ENCODE peak calls at places on chromosomes 13 and 19, in seven cellular contexts. One of them, this sample, is unnamed.

GRCh38 chr19:7806876-7807275 is 23.1 kb upstream of the EVI5L start:
- DNase-seq in pancreas: no peak
- DNase-seq in fibroblast of lung: no peak
- DNase-seq in H7: no peak
- DNase-seq in effector memory CD4-positive, alpha-beta T cell: no peak
- DNase-seq in BE2C: no peak
- DNase-seq in left lung: no peak
- DNase-seq in this sample: no peak

GRCh38 chr13:98444381-98444780 is 132.5 kb downstream of the STK24 start:
- DNase-seq in BE2C: no peak
- DNase-seq in left lung: no peak
- DNase-seq in effector memory CD4-positive, alpha-beta T cell: no peak
- DNase-seq in fibroblast of lung: no peak
- DNase-seq in H7: no peak
- DNase-seq in pancreas: no peak
- DNase-seq in this sample: no peak

GRCh38 chr19:14476663-14477401 is 1.7 kb upstream of the PTGER1 start:
- DNase-seq in fibroblast of lung: peak
- DNase-seq in H7: peak
- DNase-seq in pancreas: no peak
- DNase-seq in BE2C: no peak
- DNase-seq in left lung: peak
- DNase-seq in effector memory CD4-positive, alpha-beta T cell: peak
- DNase-seq in this sample: no peak

GRCh38 chr19:33883869-33884519 is 87.3 kb downstream of the KCTD15 start:
- DNase-seq in left lung: no peak
- DNase-seq in effector memory CD4-positive, alpha-beta T cell: no peak
- DNase-seq in fibroblast of lung: no peak
- DNase-seq in BE2C: peak
- DNase-seq in pancreas: peak
- DNase-seq in H7: peak
- DNase-seq in this sample: peak

GRCh38 chr19:58544591-58545285 is 874 bp downstream of the TRIM28 start:
- DNase-seq in effector memory CD4-positive, alpha-beta T cell: peak
- DNase-seq in BE2C: peak
- DNase-seq in fibroblast of lung: peak
- DNase-seq in left lung: no peak
- DNase-seq in H7: peak
- DNase-seq in pancreas: no peak
- DNase-seq in this sample: peak

GRCh38 chr13:40657307-40657706 is 9.1 kb downstream of the FOXO1 start:
- DNase-seq in H7: no peak
- DNase-seq in BE2C: no peak
- DNase-seq in pancreas: no peak
- DNase-seq in left lung: no peak
- DNase-seq in fibroblast of lung: no peak
- DNase-seq in effector memory CD4-positive, alpha-beta T cell: no peak
- DNase-seq in this sample: no peak

GRCh38 chr13:46295531-46296464 is 84.1 kb downstream of the LRRC63 start:
- DNase-seq in fibroblast of lung: peak
- DNase-seq in pancreas: no peak
- DNase-seq in H7: no peak
- DNase-seq in left lung: no peak
- DNase-seq in effector memory CD4-positive, alpha-beta T cell: peak
- DNase-seq in BE2C: no peak
- DNase-seq in this sample: peak

GRCh38 chr19:53927745-53928144 is 18.7 kb downstream of the CACNG7 start:
- DNase-seq in fibroblast of lung: peak
- DNase-seq in H7: peak
- DNase-seq in effector memory CD4-positive, alpha-beta T cell: no peak
- DNase-seq in BE2C: no peak
- DNase-seq in pancreas: no peak
- DNase-seq in left lung: no peak
- DNase-seq in this sample: peak

GRCh38 chr19:15954820-15955219 is 6.0 kb downstream of the OR10H4 start:
- DNase-seq in H7: no peak
- DNase-seq in BE2C: no peak
- DNase-seq in left lung: no peak
- DNase-seq in effector memory CD4-positive, alpha-beta T cell: no peak
- DNase-seq in fibroblast of lung: no peak
- DNase-seq in pancreas: no peak
- DNase-seq in this sample: no peak

GRCh38 chr13:107373551-107373950 is 805.6 kb upstream of the ARGLU1 start:
- DNase-seq in BE2C: peak
- DNase-seq in effector memory CD4-positive, alpha-beta T cell: no peak
- DNase-seq in fibroblast of lung: peak
- DNase-seq in pancreas: no peak
- DNase-seq in left lung: no peak
- DNase-seq in H7: peak
- DNase-seq in this sample: no peak

GRCh38 chr13:111900390-111901180 is 166.4 kb upstream of the SOX1 start:
- DNase-seq in effector memory CD4-positive, alpha-beta T cell: no peak
- DNase-seq in pancreas: no peak
- DNase-seq in H7: peak
- DNase-seq in left lung: no peak
- DNase-seq in BE2C: no peak
- DNase-seq in fibroblast of lung: no peak
- DNase-seq in this sample: peak

GRCh38 chr19:33064117-33064777 is 441 bp downstream of the RHPN2 start:
- DNase-seq in H7: peak
- DNase-seq in left lung: peak
- DNase-seq in pancreas: peak
- DNase-seq in effector memory CD4-positive, alpha-beta T cell: no peak
- DNase-seq in BE2C: peak
- DNase-seq in fibroblast of lung: no peak
- DNase-seq in this sample: no peak

GRCh38 chr19:49910179-49910578 is 13.5 kb upstream of the IL4I1 start:
- DNase-seq in BE2C: no peak
- DNase-seq in fibroblast of lung: no peak
- DNase-seq in effector memory CD4-positive, alpha-beta T cell: no peak
- DNase-seq in pancreas: no peak
- DNase-seq in H7: no peak
- DNase-seq in left lung: no peak
- DNase-seq in this sample: no peak

GRCh38 chr19:14502334-14503092 is 6.6 kb upstream of the GIPC1 start:
- DNase-seq in left lung: no peak
- DNase-seq in effector memory CD4-positive, alpha-beta T cell: no peak
- DNase-seq in pancreas: peak
- DNase-seq in H7: no peak
- DNase-seq in BE2C: no peak
- DNase-seq in fibroblast of lung: no peak
- DNase-seq in this sample: no peak

GRCh38 chr13:73225983-73226382 is 167.2 kb downstream of the KLF5 start:
- DNase-seq in BE2C: no peak
- DNase-seq in fibroblast of lung: no peak
- DNase-seq in pancreas: no peak
- DNase-seq in effector memory CD4-positive, alpha-beta T cell: no peak
- DNase-seq in left lung: no peak
- DNase-seq in H7: no peak
- DNase-seq in this sample: no peak

GRCh38 chr19:29878973-29879654 is 62.9 kb upstream of the URI1 start:
- DNase-seq in fibroblast of lung: peak
- DNase-seq in H7: peak
- DNase-seq in left lung: no peak
- DNase-seq in effector memory CD4-positive, alpha-beta T cell: no peak
- DNase-seq in pancreas: no peak
- DNase-seq in BE2C: peak
- DNase-seq in this sample: peak

GRCh38 chr19:11560404-11560988 is 1.5 kb upstream of the ELOF1 start:
- DNase-seq in BE2C: peak
- DNase-seq in fibroblast of lung: peak
- DNase-seq in H7: peak
- DNase-seq in effector memory CD4-positive, alpha-beta T cell: no peak
- DNase-seq in left lung: no peak
- DNase-seq in pancreas: peak
- DNase-seq in this sample: peak

GRCh38 chr13:39417131-39417530 is 185.9 kb downstream of the LHFPL6 start:
- DNase-seq in pancreas: no peak
- DNase-seq in BE2C: peak
- DNase-seq in fibroblast of lung: no peak
- DNase-seq in effector memory CD4-positive, alpha-beta T cell: no peak
- DNase-seq in left lung: no peak
- DNase-seq in H7: peak
- DNase-seq in this sample: no peak

GRCh38 chr13:57583529-57583928 is 48.0 kb upstream of the PCDH17 start:
- DNase-seq in pancreas: no peak
- DNase-seq in BE2C: no peak
- DNase-seq in left lung: no peak
- DNase-seq in effector memory CD4-positive, alpha-beta T cell: no peak
- DNase-seq in fibroblast of lung: no peak
- DNase-seq in H7: no peak
- DNase-seq in this sample: no peak

GRCh38 chr13:22836475-22836874 is 344.3 kb upstream of the SGCG start:
- DNase-seq in left lung: no peak
- DNase-seq in H7: no peak
- DNase-seq in BE2C: no peak
- DNase-seq in pancreas: no peak
- DNase-seq in effector memory CD4-positive, alpha-beta T cell: no peak
- DNase-seq in fibroblast of lung: no peak
- DNase-seq in this sample: no peak

GRCh38 chr19:17091758-17092333 is 16.3 kb downstream of the MYO9B start:
- DNase-seq in pancreas: no peak
- DNase-seq in fibroblast of lung: no peak
- DNase-seq in BE2C: no peak
- DNase-seq in H7: peak
- DNase-seq in effector memory CD4-positive, alpha-beta T cell: no peak
- DNase-seq in left lung: peak
- DNase-seq in this sample: no peak

GRCh38 chr19:44908074-44908835 is 2.7 kb downstream of the APOE start:
- DNase-seq in left lung: no peak
- DNase-seq in pancreas: no peak
- DNase-seq in H7: peak
- DNase-seq in fibroblast of lung: no peak
- DNase-seq in effector memory CD4-positive, alpha-beta T cell: no peak
- DNase-seq in BE2C: no peak
- DNase-seq in this sample: no peak

GRCh38 chr19:44909775-44910174 is 4.2 kb downstream of the APOE start:
- DNase-seq in BE2C: no peak
- DNase-seq in H7: peak
- DNase-seq in pancreas: no peak
- DNase-seq in left lung: no peak
- DNase-seq in fibroblast of lung: no peak
- DNase-seq in effector memory CD4-positive, alpha-beta T cell: no peak
- DNase-seq in this sample: no peak

GRCh38 chr19:44905437-44906160 is at the start of gene APOE:
- DNase-seq in pancreas: no peak
- DNase-seq in left lung: no peak
- DNase-seq in BE2C: no peak
- DNase-seq in fibroblast of lung: peak
- DNase-seq in H7: peak
- DNase-seq in effector memory CD4-positive, alpha-beta T cell: no peak
- DNase-seq in this sample: peak

GRCh38 chr19:44908836-44909201 is 3.2 kb downstream of the APOE start:
- DNase-seq in H7: peak
- DNase-seq in effector memory CD4-positive, alpha-beta T cell: no peak
- DNase-seq in fibroblast of lung: no peak
- DNase-seq in left lung: no peak
- DNase-seq in BE2C: no peak
- DNase-seq in pancreas: no peak
- DNase-seq in this sample: no peak

GRCh38 chr19:44907613-44908012 is 2.0 kb downstream of the APOE start:
- DNase-seq in BE2C: no peak
- DNase-seq in effector memory CD4-positive, alpha-beta T cell: no peak
- DNase-seq in left lung: no peak
- DNase-seq in H7: peak
- DNase-seq in fibroblast of lung: no peak
- DNase-seq in pancreas: no peak
- DNase-seq in this sample: no peak
- H3K4me3 ChIP-seq in BE2C: no peak
- H3K4me3 ChIP-seq in effector memory CD4-positive, alpha-beta T cell: no peak
- H3K4me3 ChIP-seq in left lung: no peak
- H3K4me3 ChIP-seq in H7: no peak
- H3K4me3 ChIP-seq in fibroblast of lung: no peak
- H3K4me3 ChIP-seq in pancreas: no peak
- H3K4me3 ChIP-seq in this sample: no peak

DNA sequence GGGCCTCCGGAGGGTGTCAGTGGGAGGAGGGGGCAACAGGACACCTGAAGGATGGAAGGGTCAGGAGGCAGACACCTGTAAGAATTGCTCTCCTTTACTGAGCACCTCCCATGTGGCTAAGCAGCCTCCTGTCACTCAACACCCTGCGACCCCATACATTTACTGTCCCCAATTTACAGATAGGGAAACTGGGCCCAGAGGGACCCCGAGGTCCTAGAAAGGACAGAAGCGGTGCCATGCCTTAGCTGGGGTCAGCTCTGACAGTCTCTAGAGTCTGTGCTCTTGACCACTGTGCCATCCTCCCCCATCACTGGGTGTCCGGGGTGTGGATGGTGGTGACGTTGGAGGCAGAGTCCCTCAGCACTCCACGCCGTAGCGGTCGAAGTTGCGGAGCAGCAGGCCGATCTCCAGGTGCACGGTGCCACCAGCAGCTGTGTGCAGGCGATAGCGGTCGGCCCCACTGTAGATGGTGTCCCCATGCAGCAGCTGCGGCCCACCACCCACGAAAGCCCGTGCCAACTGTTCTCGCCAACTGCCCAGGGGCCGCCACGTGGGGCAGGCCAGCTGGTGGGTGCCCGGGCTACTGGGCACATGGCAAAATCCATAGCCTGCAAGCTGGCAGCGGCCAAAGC is 737 bp upstream of the TGFB1 start:
- DNase-seq in pancreas: no peak
- DNase-seq in BE2C: no peak
- DNase-seq in effector memory CD4-positive, alpha-beta T cell: no peak
- DNase-seq in H7: peak
- DNase-seq in left lung: peak
- DNase-seq in fibroblast of lung: no peak
- DNase-seq in this sample: no peak
- H3K4me3 ChIP-seq in pancreas: no peak
- H3K4me3 ChIP-seq in BE2C: peak
- H3K4me3 ChIP-seq in effector memory CD4-positive, alpha-beta T cell: no peak
- H3K4me3 ChIP-seq in H7: peak
- H3K4me3 ChIP-seq in left lung: peak
- H3K4me3 ChIP-seq in fibroblast of lung: peak
- H3K4me3 ChIP-seq in this sample: peak

GRCh38 chr19:2047076-2047448 is 4.0 kb downstream of the MKNK2 start:
- DNase-seq in pancreas: no peak
- DNase-seq in left lung: no peak
- DNase-seq in H7: no peak
- DNase-seq in effector memory CD4-positive, alpha-beta T cell: no peak
- DNase-seq in BE2C: no peak
- DNase-seq in fibroblast of lung: no peak
- DNase-seq in this sample: no peak
- H3K4me3 ChIP-seq in pancreas: no peak
- H3K4me3 ChIP-seq in left lung: no peak
- H3K4me3 ChIP-seq in H7: no peak
- H3K4me3 ChIP-seq in effector memory CD4-positive, alpha-beta T cell: no peak
- H3K4me3 ChIP-seq in BE2C: no peak
- H3K4me3 ChIP-seq in fibroblast of lung: no peak
- H3K4me3 ChIP-seq in this sample: no peak

DNA sequence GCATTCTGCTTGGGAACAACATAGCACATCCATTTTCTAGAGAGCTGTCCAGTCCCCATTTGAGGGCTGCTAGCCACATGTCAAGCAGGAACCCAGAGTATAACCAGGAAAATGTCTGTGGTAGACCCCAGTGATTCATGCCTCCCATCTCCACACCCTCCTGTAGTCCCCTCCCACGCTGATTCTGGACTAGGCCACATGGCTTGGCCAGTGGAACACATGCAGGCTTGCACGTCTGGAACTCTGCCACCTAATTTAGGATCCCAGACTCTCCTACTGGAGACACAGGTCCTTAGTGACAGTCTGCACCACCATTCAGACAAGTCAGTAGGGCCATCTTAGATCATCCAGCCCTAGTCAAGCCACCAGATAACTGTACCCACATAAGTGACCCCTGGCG is 149.8 kb downstream of the ZIC5 start:
- DNase-seq in H7: no peak
- DNase-seq in left lung: no peak
- DNase-seq in fibroblast of lung: no peak
- DNase-seq in pancreas: no peak
- DNase-seq in BE2C: peak
- DNase-seq in effector memory CD4-positive, alpha-beta T cell: no peak
- DNase-seq in this sample: no peak
- H3K4me3 ChIP-seq in H7: no peak
- H3K4me3 ChIP-seq in left lung: no peak
- H3K4me3 ChIP-seq in fibroblast of lung: no peak
- H3K4me3 ChIP-seq in pancreas: no peak
- H3K4me3 ChIP-seq in BE2C: no peak
- H3K4me3 ChIP-seq in effector memory CD4-positive, alpha-beta T cell: no peak
- H3K4me3 ChIP-seq in this sample: no peak